ENCODE peak calls at places on chromosomes 5 and 9, in eight cellular contexts. S is HCT116, D is heart left ventricle, L is A549, C is HepG2, Z is IMR-90, H is upper lobe of left lung, O is right lobe of liver. N is an unnamed sample.

GRCh38 chr9:87770616-87771015 is 44.7 kb downstream of the CTSL start:
- ATAC-seq in O (no peak), C (no peak), Z (no peak), S (no peak), L (no peak), H (no peak), D (no peak), N (no peak)

GRCh38 chr9:101311759-101312420 is 72.9 kb downstream of the BAAT start:
- ATAC-seq in L (peak), S (peak), C (peak), Z (peak), O (peak), D (no peak), H (peak), N (no peak)

GRCh38 chr9:88577736-88578485 is 42.9 kb downstream of the NXNL2 start:
- ATAC-seq in L (no peak), C (peak), S (peak), O (no peak), H (no peak), Z (no peak), D (no peak), N (no peak)

GRCh38 chr5:171965740-171966139 is 40.7 kb downstream of the FBXW11 start:
- ATAC-seq in L (no peak), H (peak), D (peak), O (no peak), S (no peak), C (no peak), Z (no peak), N (no peak)

GRCh38 chr5:32147236-32147635 is 26.9 kb downstream of the GOLPH3 start:
- ATAC-seq in S (no peak), D (no peak), C (peak), H (peak), O (peak), Z (no peak), L (no peak), N (peak)

GRCh38 chr9:107711528-107711927 is 222.0 kb upstream of the KLF4 start:
- ATAC-seq in Z (no peak), C (no peak), O (no peak), D (peak), H (no peak), S (peak), L (peak), N (no peak)

GRCh38 chr5:8865686-8866374 is 680.0 kb downstream of the SEMA5A start:
- ATAC-seq in Z (no peak), C (no peak), L (no peak), O (no peak), S (no peak), D (no peak), H (no peak), N (no peak)

GRCh38 chr5:145792840-145793239 is 42.3 kb downstream of the PRELID2 start:
- ATAC-seq in C (no peak), H (no peak), L (no peak), D (peak), O (peak), Z (no peak), S (no peak), N (no peak)

GRCh38 chr5:10467281-10468198 is 25.9 kb downstream of the ROPN1L start:
- ATAC-seq in Z (peak), C (peak), S (no peak), D (peak), O (peak), L (peak), H (no peak), N (no peak)

GRCh38 chr9:137006116-137007003 is 10.0 kb upstream of the CLIC3 start:
- ATAC-seq in Z (peak), S (peak), C (no peak), O (peak), D (peak), L (no peak), H (no peak), N (no peak)

GRCh38 chr9:133436706-133437105 is 14.5 kb downstream of the ADAMTS13 start:
- ATAC-seq in C (peak), H (no peak), D (no peak), L (no peak), Z (no peak), O (no peak), S (no peak), N (no peak)

GRCh38 chr5:78540335-78541057 is 108.1 kb downstream of the LHFPL2 start:
- ATAC-seq in H (peak), O (peak), L (no peak), D (peak), Z (no peak), C (no peak), S (no peak), N (peak)

GRCh38 chr5:141734501-141735231 is 52.6 kb upstream of the ARAP3 start:
- ATAC-seq in D (peak), L (peak), C (peak), O (peak), H (no peak), Z (peak), S (peak), N (no peak)

GRCh38 chr5:11851965-11852745 is 52.1 kb downstream of the CTNND2 start:
- ATAC-seq in Z (no peak), S (no peak), C (no peak), O (no peak), H (no peak), L (no peak), D (no peak), N (no peak)

GRCh38 chr9:6214903-6215302 is 704 bp upstream of the IL33 start:
- ATAC-seq in H (peak), S (no peak), C (no peak), D (peak), L (no peak), Z (no peak), O (no peak), N (peak)

GRCh38 chr9:22469928-22470544 is 23.4 kb downstream of the DMRTA1 start:
- ATAC-seq in Z (peak), O (peak), S (peak), C (peak), H (peak), L (peak), D (no peak), N (no peak)

GRCh38 chr5:65611524-65611923 is 12.6 kb downstream of the TRIM23 start:
- ATAC-seq in D (no peak), S (no peak), Z (no peak), C (peak), L (peak), O (peak), H (peak), N (no peak)

GRCh38 chr5:14286574-14287399 is 143.6 kb downstream of the TRIO start:
- ATAC-seq in D (peak), Z (no peak), H (no peak), S (no peak), O (peak), L (peak), C (no peak), N (no peak)

GRCh38 chr9:116090030-116090770 is 63.4 kb upstream of the PAPPA start:
- ATAC-seq in S (no peak), O (no peak), H (no peak), C (no peak), D (peak), Z (no peak), L (no peak), N (no peak)

GRCh38 chr9:90983394-90983793 is 181.8 kb downstream of the SYK start:
- ATAC-seq in Z (no peak), H (no peak), L (no peak), O (no peak), D (no peak), S (peak), C (peak), N (no peak)

GRCh38 chr5:116451905-116452450 is 122.6 kb downstream of the SEMA6A start:
- ATAC-seq in S (no peak), D (no peak), O (no peak), L (no peak), H (no peak), Z (no peak), C (no peak), N (no peak)

GRCh38 chr5:150538007-150538917 is 30.3 kb downstream of the NDST1 start:
- ATAC-seq in L (peak), O (no peak), D (peak), Z (peak), S (no peak), H (no peak), C (no peak), N (no peak)

GRCh38 chr9:98908897-98909634 is 34.6 kb upstream of the COL15A1 start:
- ATAC-seq in D (no peak), Z (peak), H (peak), C (no peak), L (no peak), O (no peak), S (no peak), N (no peak)

GRCh38 chr9:135480942-135481315 is 1.3 kb downstream of the PPP1R26 start:
- ATAC-seq in L (peak), C (peak), S (peak), H (no peak), Z (no peak), D (no peak), O (no peak), N (no peak)

GRCh38 chr9:77848428-77848827 is 183.2 kb downstream of the GNAQ start:
- ATAC-seq in D (no peak), H (peak), O (no peak), Z (no peak), L (no peak), C (no peak), S (no peak), N (no peak)

GRCh38 chr9:7976167-7976755 is 176.7 kb upstream of the DMAC1 start:
- ATAC-seq in D (peak), O (peak), Z (no peak), H (peak), S (no peak), C (no peak), L (no peak), N (no peak)

GRCh38 chr5:1789838-1790462 is 9.7 kb downstream of the MRPL36 start:
- ATAC-seq in D (peak), H (no peak), O (no peak), S (no peak), L (no peak), Z (peak), C (no peak), N (no peak)

GRCh38 chr9:136497916-136498695 is 15.3 kb upstream of the SEC16A start:
- ATAC-seq in H (no peak), C (no peak), D (no peak), Z (no peak), L (no peak), O (no peak), S (no peak), N (no peak)

GRCh38 chr5:125410501-125411162 is 664.2 kb upstream of the ZNF608 start:
- ATAC-seq in O (no peak), D (no peak), Z (no peak), H (peak), C (no peak), L (no peak), S (no peak), N (no peak)

GRCh38 chr9:121786543-121786948 is 135.1 kb downstream of the DAB2IP start:
- ATAC-seq in Z (no peak), D (no peak), C (peak), H (no peak), S (no peak), O (no peak), L (no peak), N (no peak)

GRCh38 chr9:127878001-127878651 is 651 bp upstream of the AK1 start:
- ATAC-seq in S (peak), C (peak), L (peak), O (no peak), D (no peak), H (no peak), Z (peak), N (no peak)

GRCh38 chr5:9519537-9519936 is 26.3 kb downstream of the SEMA5A start:
- ATAC-seq in H (peak), C (no peak), Z (no peak), O (no peak), L (no peak), D (peak), S (no peak), N (peak)

GRCh38 chr9:281753-282645 is 67.3 kb downstream of the DOCK8 start:
- ATAC-seq in D (no peak), L (no peak), O (no peak), C (no peak), Z (no peak), S (no peak), H (peak), N (no peak)

GRCh38 chr5:79702606-79703380 is 13.2 kb downstream of the CMYA5 start:
- ATAC-seq in S (no peak), H (no peak), L (peak), O (peak), Z (peak), D (no peak), C (peak), N (no peak)

GRCh38 chr5:174425964-174426290 is 298.5 kb upstream of the MSX2 start:
- ATAC-seq in Z (no peak), S (no peak), O (no peak), C (no peak), H (no peak), L (no peak), D (no peak), N (no peak)

GRCh38 chr9:117546894-117547293 is 132.0 kb upstream of the ASTN2 start:
- ATAC-seq in D (peak), O (peak), L (no peak), C (no peak), S (no peak), Z (no peak), H (no peak), N (no peak)

GRCh38 chr9:89744730-89745129 is 139.9 kb downstream of the GADD45G start:
- ATAC-seq in O (no peak), D (no peak), Z (no peak), S (peak), L (no peak), C (no peak), H (no peak), N (no peak)

GRCh38 chr5:140270008-140270407 is 32.9 kb downstream of the PFDN1 start:
- ATAC-seq in C (no peak), S (no peak), L (no peak), O (no peak), H (no peak), D (no peak), Z (no peak), N (no peak)

GRCh38 chr5:173316463-173317020 is 11.7 kb downstream of the STC2 start:
- ATAC-seq in D (no peak), H (no peak), Z (no peak), C (no peak), O (no peak), S (no peak), L (no peak), N (no peak)
- H3K4me3 ChIP-seq in D (peak), H (no peak), Z (no peak), C (no peak), O (no peak), S (no peak), L (no peak), N (peak)

DNA sequence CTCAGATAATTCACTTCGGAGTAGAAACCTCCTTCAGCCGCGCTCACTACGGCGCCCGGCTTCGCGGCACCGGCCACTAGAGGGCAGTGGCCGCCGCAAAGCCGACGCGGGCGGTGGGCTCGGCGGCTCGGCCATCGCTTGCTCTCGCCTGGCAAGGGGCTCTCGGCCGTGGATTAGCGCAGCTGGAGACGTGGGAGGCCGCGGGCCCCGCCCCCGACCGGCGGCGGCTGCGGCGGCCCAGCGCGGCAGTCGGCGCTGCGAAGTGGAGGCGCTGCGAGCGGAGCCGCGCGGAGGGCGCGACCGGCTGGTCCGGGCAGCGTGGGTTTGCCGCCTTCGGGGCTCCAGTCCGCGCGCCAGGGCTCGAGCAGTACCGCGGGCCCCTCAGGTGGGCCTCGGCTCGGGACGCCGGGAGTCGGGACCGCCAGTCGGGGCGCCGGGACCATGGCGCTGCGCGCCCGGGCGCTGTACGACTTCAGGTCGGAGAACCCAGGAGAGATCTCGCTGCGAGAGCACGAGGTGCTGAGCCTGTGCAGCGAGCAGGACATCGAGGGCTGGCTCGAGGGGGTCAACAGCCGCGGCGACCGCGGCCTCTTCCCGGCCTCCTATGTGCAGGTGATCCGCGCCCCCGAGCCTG is at the start of gene SNX18:
- ATAC-seq in H (peak), Z (peak), C (peak), S (peak), O (peak), L (peak), D (peak), N (peak)
- TF ChIP-seq POLR2A in H (peak), Z (peak), C (peak), S (peak), O (peak), L (peak), D (no peak), N (peak)

DNA sequence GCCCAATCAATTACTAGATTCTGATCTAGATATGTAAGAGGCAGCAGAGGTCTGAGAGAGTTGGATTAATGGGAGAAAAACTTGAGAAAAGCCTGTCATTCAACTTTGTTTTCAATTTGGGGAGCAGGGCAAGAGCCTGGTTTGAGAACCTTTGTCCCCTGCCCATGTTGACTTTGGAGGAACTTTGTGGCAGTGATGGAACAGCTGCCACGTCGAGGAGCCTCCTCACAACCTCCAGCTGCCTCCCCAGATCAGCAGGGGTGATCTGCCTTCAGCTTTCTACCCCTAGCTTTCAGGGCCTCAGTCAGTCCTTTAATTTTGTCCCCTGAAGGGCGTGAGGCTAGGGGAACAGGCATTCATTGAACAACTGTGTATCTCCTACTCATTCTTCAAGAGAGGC is 8.7 kb downstream of the SKP2 start:
- ATAC-seq in O (peak), C (peak), Z (no peak), H (no peak), S (no peak), L (no peak), D (no peak), N (no peak)
- H3K27ac ChIP-seq in O (no peak), C (peak), Z (no peak), H (no peak), S (no peak), L (no peak), D (no peak), N (no peak)

GRCh38 chr9:35618325-35618727 is at the start of gene CD72:
- ATAC-seq in D (peak), S (no peak), Z (no peak), H (peak), O (peak), L (no peak), C (no peak), N (no peak)
- H3K4me3 ChIP-seq in D (peak), S (no peak), Z (peak), H (peak), O (peak), L (no peak), C (no peak), N (peak)

DNA sequence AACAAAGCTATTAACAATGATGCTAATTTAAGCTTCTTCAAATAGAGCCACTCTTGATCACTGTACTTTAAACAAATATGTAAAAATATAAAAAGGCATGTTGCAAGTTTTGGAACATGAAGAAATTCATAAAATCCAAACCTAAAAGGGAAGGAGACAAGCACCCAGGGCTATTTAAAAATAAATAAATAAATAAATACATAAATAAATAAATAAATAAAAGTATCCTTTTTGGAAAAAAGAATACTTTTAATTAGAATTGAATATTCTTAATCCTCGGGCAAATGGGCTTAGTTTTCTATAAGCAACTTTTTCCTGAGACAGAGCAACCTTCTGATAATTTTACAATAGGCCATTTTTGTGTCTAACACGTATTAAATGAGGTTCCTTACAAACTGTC is 147.5 kb upstream of the PCA3 start:
- ATAC-seq in O (no peak), L (no peak), C (no peak), H (no peak), Z (no peak), D (no peak), S (no peak), N (no peak)
- TF ChIP-seq POLR2A in O (no peak), L (no peak), C (no peak), H (no peak), Z (no peak), D (no peak), S (no peak), N (no peak)

GRCh38 chr5:52801329-52801728 is 13.6 kb downstream of the ITGA1 start:
- ATAC-seq in H (no peak), O (no peak), S (no peak), L (peak), Z (no peak), C (peak), D (no peak), N (no peak)

GRCh38 chr5:52800394-52801213 is 12.9 kb downstream of the ITGA1 start:
- ATAC-seq in S (peak), Z (peak), D (peak), C (peak), L (peak), O (peak), H (peak), N (peak)

GRCh38 chr5:52799983-52800393 is 12.3 kb downstream of the ITGA1 start:
- ATAC-seq in H (peak), S (peak), D (peak), Z (peak), C (peak), L (peak), O (peak), N (peak)

GRCh38 chr5:52804359-52804758 is 16.6 kb downstream of the ITGA1 start:
- ATAC-seq in C (no peak), Z (no peak), O (no peak), S (no peak), D (no peak), H (no peak), L (no peak), N (no peak)

GRCh38 chr5:52802272-52803011 is 14.7 kb downstream of the ITGA1 start:
- ATAC-seq in L (no peak), H (no peak), Z (no peak), D (no peak), C (no peak), S (no peak), O (no peak), N (no peak)
- H3K27ac ChIP-seq in L (no peak), H (peak), Z (peak), D (peak), C (peak), S (no peak), O (peak), N (peak)

N was measured in gastroesophageal sphincter.